ENCODE peak calls at places on chromosomes 1 and 21, in four cellular contexts. Y is astrocyte of the spinal cord, M is cardiac muscle cell, H is adrenal gland. R is an unnamed sample.
A peak's percentile ranks its signal among the peaks of the same experiment; 100 is the strongest.

GRCh38 chr21:31948681-31949080 is 75.9 kb downstream of the HUNK start:
- DNase-seq in M (no peak), Y (no peak), H (no peak), R (no peak)

GRCh38 chr1:16082283-16083038 is 9.0 kb upstream of the FAM131C start:
- DNase-seq in M (peak; percentile 79), H (peak; percentile 51), Y (peak; percentile 54), R (no peak)

GRCh38 chr1:1092149-1092855 is 18.2 kb upstream of the RNF223 start:
- DNase-seq in Y (no peak), M (no peak), H (no peak), R (no peak)

GRCh38 chr1:71104417-71104816 is 23.6 kb upstream of the ZRANB2 start:
- DNase-seq in H (no peak), M (no peak), Y (no peak), R (no peak)

GRCh38 chr21:37060296-37060695 is 12.6 kb downstream of the PIGP start:
- DNase-seq in M (peak; percentile 28), Y (peak; percentile 99), H (peak; percentile 56), R (no peak)

GRCh38 chr1:58699011-58699762 is 675 bp downstream of the MYSM1 start:
- DNase-seq in Y (peak; percentile 38), H (peak; percentile 22), M (no peak), R (no peak)

GRCh38 chr1:2074316-2074855 is 24.2 kb downstream of the PRKCZ start:
- DNase-seq in H (no peak), Y (no peak), M (no peak), R (no peak)

GRCh38 chr1:178091986-178092745 is 1.7 kb upstream of the RASAL2 start:
- DNase-seq in M (no peak), Y (no peak), H (no peak), R (no peak)

GRCh38 chr1:21952806-21953514 is 15.8 kb upstream of the HSPG2 start:
- DNase-seq in M (no peak), H (no peak), Y (no peak), R (no peak)

GRCh38 chr1:100458925-100459814 is 78.8 kb upstream of the GPR88 start:
- DNase-seq in Y (peak; percentile 85), M (peak; percentile 75), H (peak; percentile 60), R (no peak)

DNA sequence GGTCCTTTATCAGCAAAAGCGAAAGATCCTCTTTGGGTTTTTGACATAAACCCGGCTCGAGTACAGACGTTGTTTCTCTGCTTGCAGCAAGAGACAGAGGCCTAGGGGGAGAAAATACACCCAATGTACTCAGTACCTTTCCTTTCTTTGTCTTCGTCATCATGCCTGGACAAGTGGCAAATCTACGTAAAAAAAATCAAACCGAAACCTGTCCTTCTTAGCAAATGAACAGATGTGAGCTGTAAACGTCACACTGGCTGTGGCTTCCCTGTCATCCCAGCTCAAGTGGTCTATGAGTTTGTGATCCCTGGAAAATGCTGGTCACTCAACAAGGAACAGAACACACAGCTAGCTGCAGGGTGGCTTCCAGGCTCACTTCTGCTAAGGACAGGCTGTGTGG is 39.9 kb downstream of the STPG1 start:
- DNase-seq in M (no peak), Y (no peak), H (no peak), R (no peak)
- H3K4me3 ChIP-seq in M (no peak overlapping the region), Y (no peak overlapping the region), H (no peak overlapping the region), R (no peak overlapping the region)

DNA sequence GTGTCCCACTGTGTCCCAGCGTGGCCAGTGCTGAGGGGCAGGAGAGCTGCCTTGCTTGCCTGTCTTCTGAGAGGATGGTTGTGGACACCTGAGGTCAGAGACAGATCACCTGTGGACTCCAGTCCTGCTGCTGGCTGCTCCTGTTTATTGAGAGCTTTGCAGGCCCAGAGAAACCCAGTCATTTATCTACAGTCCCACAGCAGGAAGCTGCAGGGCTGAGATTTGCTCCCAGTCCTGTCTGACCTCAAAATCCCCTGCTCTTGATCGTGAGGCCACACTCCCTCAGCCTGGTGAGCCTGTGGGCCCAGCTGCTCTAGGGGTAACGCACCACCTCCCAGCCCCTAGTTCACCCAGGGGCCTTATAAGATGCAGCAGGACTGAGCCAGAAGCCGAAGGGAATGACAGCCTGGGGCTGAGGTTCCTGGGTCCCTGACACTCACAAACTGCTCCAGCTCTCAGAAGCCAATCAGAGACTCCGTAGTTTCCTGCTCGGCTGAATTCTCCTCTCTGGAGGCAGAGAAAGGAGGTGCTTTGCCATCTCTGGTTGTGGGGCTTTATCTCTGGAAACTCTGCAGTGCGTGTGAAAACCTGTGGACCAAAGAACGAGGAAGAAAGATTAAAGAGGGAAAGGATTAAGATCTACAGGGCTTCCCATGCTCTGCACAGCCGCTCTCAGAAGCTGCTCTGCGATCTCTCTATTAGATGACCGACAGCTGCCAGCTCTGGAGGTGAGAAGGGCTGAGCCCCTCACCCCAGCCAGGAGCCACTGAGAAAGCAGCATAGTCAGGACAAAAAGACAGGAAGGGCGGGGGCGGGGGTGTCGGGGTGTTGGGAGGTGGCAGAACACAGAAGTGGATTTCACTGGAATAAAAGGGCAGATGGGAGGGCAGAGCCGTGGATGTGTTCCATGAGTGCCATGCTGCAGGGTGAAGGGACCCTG is 39.1 kb downstream of the UBIAD1 start:
- DNase-seq in M (no peak), H (no peak), Y (no peak), R (no peak)
- H3K4me3 ChIP-seq in M (no peak overlapping the region), H (no peak overlapping the region), Y (no peak overlapping the region), R (no peak overlapping the region)

DNA sequence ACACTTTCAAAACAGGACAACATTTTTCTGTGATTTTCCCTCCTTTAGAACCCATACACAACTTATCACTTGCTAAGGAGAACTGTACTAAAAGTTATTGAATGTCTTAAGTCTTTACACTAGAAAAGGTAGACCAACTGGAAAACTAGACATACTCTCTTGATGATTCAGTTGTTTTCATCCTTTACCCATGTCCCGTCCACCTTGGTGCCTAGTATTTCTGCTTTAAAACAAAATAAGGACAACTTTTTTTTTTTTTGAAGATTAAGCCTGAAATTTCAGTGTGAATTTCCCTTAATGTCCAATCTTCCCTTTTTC is 4.5 kb downstream of the CDKN2C start:
- DNase-seq in Y (no peak), M (no peak), H (no peak), R (no peak)
- H3K4me3 ChIP-seq in Y (no peak overlapping the region), M (no peak overlapping the region), H (no peak overlapping the region), R (no peak overlapping the region)

DNA sequence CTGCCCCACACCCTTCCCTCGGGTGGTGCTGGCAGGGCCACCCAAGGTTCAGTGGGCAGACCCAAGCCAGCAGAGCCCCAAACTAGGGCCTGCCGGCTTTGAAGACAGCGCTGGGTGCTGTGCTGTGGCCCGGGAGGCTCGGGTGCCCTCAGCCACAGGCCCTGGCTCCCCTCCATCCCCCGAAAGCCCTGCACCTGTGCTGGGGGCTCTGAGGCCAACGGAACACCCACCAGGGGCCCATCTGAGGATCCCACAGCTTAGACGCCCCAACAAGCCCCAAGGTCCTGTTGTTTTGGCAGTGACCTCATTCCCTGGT is 8.6 kb downstream of the ITGB2 start:
- DNase-seq in Y (no peak), M (no peak), H (no peak), R (no peak)
- H3K4me3 ChIP-seq in Y (no peak overlapping the region), M (no peak overlapping the region), H (no peak overlapping the region), R (no peak overlapping the region)

GRCh38 chr1:38151399-38151798 is 104.8 kb upstream of the POU3F1 start:
- DNase-seq in Y (no peak), H (no peak), M (no peak), R (no peak)

GRCh38 chr1:38153426-38154088 is 107.0 kb upstream of the POU3F1 start:
- DNase-seq in M (no peak), Y (no peak), H (no peak), R (no peak)

GRCh38 chr1:38152351-38153082 is 105.9 kb upstream of the POU3F1 start:
- DNase-seq in Y (no peak), M (no peak), H (no peak), R (no peak)

DNA sequence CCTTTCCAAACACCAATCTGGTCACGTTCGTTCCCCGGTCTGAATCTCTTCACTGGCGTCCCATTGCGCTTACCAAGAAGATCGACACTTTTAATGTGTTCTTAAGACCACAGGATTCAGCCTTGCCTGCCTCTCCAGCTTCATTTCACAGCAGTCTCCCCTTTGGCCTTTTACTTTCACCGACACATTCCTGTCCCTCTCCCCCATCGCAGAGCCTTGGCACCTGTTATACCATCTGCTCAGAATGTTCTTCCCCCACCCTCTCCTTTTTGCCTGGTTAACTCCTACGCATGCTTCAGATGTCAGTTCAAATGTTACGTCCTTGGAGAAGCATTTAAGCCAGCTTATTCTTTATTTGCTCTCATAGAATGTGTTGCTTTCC is 107.5 kb upstream of the POU3F1 start:
- DNase-seq in Y (no peak), H (no peak), M (no peak), R (no peak)
- H3K4me3 ChIP-seq in Y (no peak overlapping the region), H (no peak overlapping the region), M (no peak overlapping the region), R (no peak overlapping the region)

GRCh38 chr1:36080801-36081200 is 3.1 kb upstream of the TEKT2 start:
- DNase-seq in Y (no peak), M (no peak), H (no peak), R (no peak)
- H3K4me3 ChIP-seq in Y (no peak overlapping the region), M (no peak overlapping the region), H (no peak overlapping the region), R (no peak overlapping the region)

GRCh38 chr1:28104866-28105467 is 16.6 kb upstream of the EYA3 start:
- DNase-seq in Y (peak; percentile 60), H (peak; percentile 22), M (peak; percentile 29), R (no peak)
- H3K4me3 ChIP-seq in Y (peak overlapping the region; percentile 4), H (no peak overlapping the region), M (no peak overlapping the region), R (peak overlapping the region; percentile 40)

GRCh38 chr1:168531605-168532345 is 12.0 kb downstream of the XCL2 start:
- DNase-seq in M (no peak), Y (no peak), H (no peak), R (no peak)

DNA sequence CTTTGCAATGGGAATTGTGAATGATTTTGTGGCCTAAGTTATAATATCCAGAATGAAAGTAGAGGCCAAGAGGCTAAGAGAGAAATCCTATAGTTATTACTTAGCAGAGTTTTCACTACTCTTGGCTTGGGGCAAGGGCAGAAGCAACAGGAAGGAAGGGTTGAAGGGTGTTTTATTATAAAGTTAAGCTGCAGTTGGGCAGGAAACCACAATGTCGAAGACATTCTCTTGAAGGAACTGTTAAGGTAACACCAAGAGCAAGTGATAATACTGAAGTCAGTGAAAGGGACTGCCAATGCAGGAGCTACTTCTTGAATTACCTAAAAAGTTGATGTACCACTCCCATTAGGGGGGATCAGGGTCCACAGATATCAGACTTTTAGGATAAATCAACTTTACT is 8.3 kb downstream of the XCL2 start:
- DNase-seq in M (no peak), H (no peak), Y (no peak), R (no peak)
- H3K4me3 ChIP-seq in M (no peak overlapping the region), H (no peak overlapping the region), Y (no peak overlapping the region), R (no peak overlapping the region)

R was measured in esophagus muscularis mucosa.